ENCODE peak calls at places on chromosomes 13 and 19, in ten cellular contexts. V is H9, R is kidney epithelial cell, E is body of pancreas, M is GM13976, J is nephron progenitor cell, K is heart left ventricle, X is AG04449, C is fibroblast of pulmonary artery, Q is Caco-2. H is an unnamed sample.

GRCh38 chr19:41307090-41307875 is 2.7 kb upstream of the CCDC97 start:
- DNase-seq in V (no peak), C (no peak), M (no peak), E (no peak), Q (no peak), X (no peak), K (no peak), J (no peak), R (no peak), H (no peak)

GRCh38 chr13:109818136-109818535 is 31.8 kb upstream of the IRS2 start:
- DNase-seq in K (no peak), V (no peak), M (no peak), E (no peak), Q (no peak), X (no peak), R (no peak), J (no peak), C (no peak), H (no peak)

GRCh38 chr13:97460004-97460756 is 26.2 kb downstream of the RAP2A start:
- DNase-seq in M (peak), R (no peak), Q (no peak), E (no peak), J (no peak), V (no peak), C (peak), X (no peak), K (no peak), H (no peak)

GRCh38 chr13:27450921-27451461 is 627 bp upstream of the MTIF3 start:
- DNase-seq in C (peak), K (peak), R (peak), X (no peak), M (peak), V (no peak), J (peak), E (peak), Q (peak), H (peak)

GRCh38 chr19:2343289-2343982 is 15.0 kb downstream of the SPPL2B start:
- DNase-seq in E (no peak), Q (no peak), K (no peak), R (no peak), M (no peak), V (peak), J (no peak), C (no peak), X (no peak), H (no peak)

GRCh38 chr19:47275866-47276461 is 1.3 kb downstream of the INAFM1 start:
- DNase-seq in C (peak), J (no peak), Q (no peak), E (no peak), R (no peak), M (no peak), X (no peak), K (peak), V (no peak), H (no peak)

GRCh38 chr13:114004416-114005205 is 30.7 kb upstream of the C13orf46 start:
- DNase-seq in E (peak), J (no peak), Q (peak), C (peak), R (no peak), V (no peak), M (no peak), X (no peak), K (no peak), H (no peak)

GRCh38 chr13:70541451-70541850 is 433.2 kb upstream of the KLHL1 start:
- DNase-seq in J (no peak), K (no peak), E (no peak), C (no peak), X (no peak), V (no peak), M (no peak), Q (no peak), R (no peak), H (no peak)

GRCh38 chr19:7605490-7606222 is 10.0 kb downstream of the CAMSAP3 start:
- DNase-seq in V (peak), M (peak), R (no peak), E (no peak), J (peak), K (no peak), Q (peak), C (peak), X (no peak), H (no peak)

GRCh38 chr13:112510987-112511715 is 76.8 kb downstream of the TUBGCP3 start:
- DNase-seq in C (no peak), K (no peak), M (no peak), R (no peak), V (no peak), E (no peak), J (no peak), Q (no peak), X (no peak), H (no peak)

GRCh38 chr13:33610471-33611015 is 207.4 kb upstream of the RFC3 start:
- DNase-seq in M (no peak), E (no peak), R (no peak), C (peak), J (peak), V (peak), X (no peak), Q (no peak), K (peak), H (no peak)

GRCh38 chr13:85693889-85694511 is 105.2 kb downstream of the SLITRK6 start:
- DNase-seq in J (no peak), V (no peak), E (no peak), K (no peak), Q (no peak), X (no peak), R (no peak), M (no peak), C (no peak), H (no peak)

GRCh38 chr13:21395953-21396352 is 63.1 kb downstream of the ZDHHC20 start:
- DNase-seq in X (no peak), Q (no peak), C (no peak), E (no peak), M (no peak), R (no peak), J (no peak), K (no peak), V (no peak), H (no peak)

GRCh38 chr19:46546194-46546896 is 50.7 kb upstream of the PNMA8B start:
- DNase-seq in M (peak), Q (peak), E (peak), C (peak), V (peak), R (peak), J (peak), X (no peak), K (no peak), H (no peak)

GRCh38 chr13:111912453-111912866 is 154.5 kb upstream of the SOX1 start:
- DNase-seq in E (no peak), K (peak), M (no peak), C (no peak), J (no peak), Q (no peak), R (no peak), V (peak), X (no peak), H (no peak)

GRCh38 chr13:59843040-59843439 is 320.7 kb downstream of the DIAPH3 start:
- DNase-seq in K (no peak), X (no peak), E (no peak), C (no peak), R (no peak), J (no peak), M (no peak), Q (peak), V (no peak), H (no peak)

GRCh38 chr13:25406377-25406776 is 34.6 kb downstream of the ATP8A2 start:
- DNase-seq in E (no peak), M (no peak), V (peak), Q (peak), R (no peak), K (no peak), X (no peak), C (no peak), J (no peak), H (no peak)

GRCh38 chr19:35545855-35546381 is 492 bp downstream of the TMEM147 start:
- DNase-seq in M (peak), J (peak), Q (peak), V (no peak), E (peak), K (peak), R (no peak), C (no peak), X (no peak), H (no peak)

GRCh38 chr19:48629599-48630288 is 7.4 kb downstream of the DBP start:
- DNase-seq in R (no peak), Q (peak), J (peak), X (no peak), M (no peak), V (peak), C (peak), K (peak), E (no peak), H (no peak)

GRCh38 chr13:109009756-109010155 is 380.3 kb downstream of the MYO16 start:
- DNase-seq in C (no peak), J (no peak), X (no peak), R (no peak), Q (no peak), K (no peak), E (no peak), V (no peak), M (no peak), H (no peak)

GRCh38 chr13:113937073-113937472 is 36.8 kb downstream of the C13orf46 start:
- DNase-seq in X (no peak), Q (no peak), M (no peak), V (no peak), R (no peak), J (no peak), C (no peak), E (no peak), K (no peak), H (no peak)

GRCh38 chr19:47613165-47614146 is 4.5 kb downstream of the BICRA start:
- DNase-seq in E (no peak), V (peak), K (no peak), X (no peak), J (peak), Q (peak), C (peak), R (no peak), M (no peak), H (no peak)

GRCh38 chr19:45123440-45123850 is 30.5 kb downstream of the PPP1R37 start:
- DNase-seq in Q (peak), E (no peak), R (no peak), K (no peak), M (no peak), X (no peak), C (no peak), J (no peak), V (no peak), H (no peak)

GRCh38 chr19:33193864-33194362 is at the start of gene LRP3:
- DNase-seq in Q (peak), X (no peak), M (no peak), C (peak), E (peak), J (peak), K (peak), V (no peak), R (no peak), H (no peak)

GRCh38 chr19:39345956-39346355 is 3.7 kb downstream of the SAMD4B start:
- DNase-seq in J (no peak), M (no peak), V (no peak), Q (no peak), K (no peak), C (no peak), R (no peak), E (no peak), X (no peak), H (no peak)
- TF ChIP-seq CTCF in J (no peak), M (no peak), V (peak), Q (no peak), K (no peak), C (no peak), R (peak), E (no peak), X (no peak), H (peak)

GRCh38 chr19:10332965-10333757 is at the start of gene RAVER1:
- DNase-seq in R (peak), Q (peak), E (peak), M (peak), C (peak), X (peak), K (peak), J (peak), V (peak), H (peak)

GRCh38 chr19:10335149-10336053 is 2.1 kb upstream of the RAVER1 start:
- DNase-seq in R (no peak), Q (no peak), E (no peak), V (peak), K (no peak), X (no peak), C (no peak), J (peak), M (no peak), H (no peak)

GRCh38 chr19:10333758-10334339 is 520 bp upstream of the RAVER1 start:
- DNase-seq in C (peak), J (peak), V (no peak), K (no peak), M (no peak), X (no peak), R (no peak), Q (no peak), E (no peak), H (no peak)

GRCh38 chr19:10332158-10332964 is 968 bp downstream of the RAVER1 start:
- DNase-seq in V (no peak), Q (peak), M (no peak), E (no peak), K (no peak), C (no peak), X (no peak), J (no peak), R (no peak), H (no peak)

DNA sequence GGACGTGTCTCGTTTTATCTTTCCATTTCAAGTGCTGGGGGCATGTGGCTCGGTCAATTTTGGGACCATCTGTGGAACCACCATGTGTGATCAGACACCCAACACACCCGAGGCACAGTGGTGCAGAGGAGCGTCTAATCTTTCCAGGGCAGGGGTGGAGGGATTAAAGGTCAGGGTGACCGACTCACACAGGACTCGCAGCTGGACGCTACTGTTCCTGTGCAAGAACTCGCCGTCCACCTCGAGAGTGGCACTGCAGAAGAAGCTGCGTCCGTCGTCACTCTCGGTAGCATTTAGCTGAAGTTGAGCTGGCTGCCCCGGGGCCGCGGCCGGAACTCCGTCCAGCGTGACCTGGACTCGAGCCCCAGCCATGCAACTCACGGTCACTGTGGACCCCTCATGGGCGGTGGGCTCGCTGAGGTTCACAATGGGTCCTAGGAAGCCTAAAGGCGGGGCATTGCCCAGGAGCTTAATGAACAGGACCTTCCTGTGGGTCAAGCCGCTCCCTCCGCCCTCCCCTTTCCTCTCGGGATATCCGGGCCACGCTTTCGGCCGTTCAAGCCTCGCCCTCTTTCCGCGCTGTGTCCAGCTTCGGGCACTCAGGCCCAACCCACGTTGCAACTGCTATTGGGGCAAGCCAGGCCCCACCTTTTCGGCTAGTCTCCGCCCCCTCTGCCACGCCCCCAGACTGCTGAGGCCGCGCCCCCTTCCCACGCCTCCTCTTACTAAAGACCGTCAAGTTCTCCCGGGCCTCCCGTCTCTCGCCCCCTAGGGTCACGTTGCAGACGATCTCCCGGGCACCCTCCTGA is 1.2 kb upstream of the RAVER1 start:
- DNase-seq in E (peak), C (peak), Q (peak), V (peak), K (peak), R (peak), M (no peak), J (peak), X (peak), H (peak)
- TF ChIP-seq CTCF in E (peak), C (peak), Q (peak), V (no peak), K (no peak), R (no peak), M (no peak), J (no peak), X (peak), H (peak)

GRCh38 chr13:29562762-29563161 is 32.7 kb downstream of the SLC7A1 start:
- DNase-seq in X (no peak), J (no peak), C (no peak), E (no peak), M (no peak), R (no peak), V (no peak), Q (no peak), K (no peak), H (no peak)

GRCh38 chr13:29566864-29567263 is 28.6 kb downstream of the SLC7A1 start:
- DNase-seq in C (no peak), E (no peak), X (no peak), Q (no peak), J (no peak), R (no peak), M (no peak), K (no peak), V (no peak), H (no peak)

GRCh38 chr13:29566206-29566605 is 29.3 kb downstream of the SLC7A1 start:
- DNase-seq in M (no peak), Q (no peak), R (no peak), V (no peak), E (no peak), J (no peak), X (no peak), C (no peak), K (no peak), H (no peak)

GRCh38 chr13:29563941-29564340 is 31.5 kb downstream of the SLC7A1 start:
- DNase-seq in K (no peak), V (no peak), X (no peak), E (no peak), J (no peak), M (no peak), C (no peak), Q (no peak), R (no peak), H (no peak)

DNA sequence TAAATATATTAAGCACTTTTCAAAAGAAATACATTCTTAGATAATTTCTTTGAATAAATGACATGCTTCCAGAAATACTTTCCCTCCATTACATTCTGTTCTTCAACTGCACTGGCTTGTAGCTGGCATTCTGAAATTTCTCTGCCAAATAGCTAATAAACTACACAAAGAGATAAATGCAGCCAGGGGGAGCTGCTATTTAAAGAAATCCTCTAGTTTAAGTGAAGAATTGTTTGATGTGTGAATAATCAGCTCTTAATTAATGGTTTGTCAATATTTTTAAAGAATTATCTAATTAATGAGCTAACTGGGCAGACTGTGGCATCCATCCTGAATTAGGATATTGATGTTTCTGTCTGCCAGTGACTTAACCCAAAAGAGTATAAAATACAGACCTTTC is 30.7 kb downstream of the SLC7A1 start:
- DNase-seq in M (no peak), C (no peak), K (no peak), X (no peak), R (no peak), V (no peak), Q (no peak), E (no peak), J (no peak), H (no peak)
- TF ChIP-seq CTCF in M (no peak), C (no peak), K (no peak), X (no peak), R (peak), V (no peak), Q (no peak), E (peak), J (no peak), H (peak)

GRCh38 chr19:961866-962620 is 22.1 kb upstream of the WDR18 start:
- DNase-seq in V (no peak), J (no peak), M (no peak), X (no peak), K (no peak), R (no peak), C (no peak), Q (peak), E (no peak), H (no peak)

GRCh38 chr19:958967-959685 is 25.0 kb upstream of the WDR18 start:
- DNase-seq in M (no peak), E (no peak), C (peak), X (no peak), J (no peak), K (no peak), Q (no peak), V (no peak), R (peak), H (no peak)

GRCh38 chr19:960601-960938 is 23.6 kb upstream of the WDR18 start:
- DNase-seq in X (no peak), V (no peak), K (no peak), R (no peak), M (no peak), E (no peak), C (no peak), J (no peak), Q (no peak), H (no peak)

GRCh38 chr19:962683-963385 is 21.3 kb upstream of the WDR18 start:
- DNase-seq in E (no peak), Q (no peak), M (no peak), X (no peak), K (no peak), J (no peak), V (no peak), R (no peak), C (no peak), H (no peak)

DNA sequence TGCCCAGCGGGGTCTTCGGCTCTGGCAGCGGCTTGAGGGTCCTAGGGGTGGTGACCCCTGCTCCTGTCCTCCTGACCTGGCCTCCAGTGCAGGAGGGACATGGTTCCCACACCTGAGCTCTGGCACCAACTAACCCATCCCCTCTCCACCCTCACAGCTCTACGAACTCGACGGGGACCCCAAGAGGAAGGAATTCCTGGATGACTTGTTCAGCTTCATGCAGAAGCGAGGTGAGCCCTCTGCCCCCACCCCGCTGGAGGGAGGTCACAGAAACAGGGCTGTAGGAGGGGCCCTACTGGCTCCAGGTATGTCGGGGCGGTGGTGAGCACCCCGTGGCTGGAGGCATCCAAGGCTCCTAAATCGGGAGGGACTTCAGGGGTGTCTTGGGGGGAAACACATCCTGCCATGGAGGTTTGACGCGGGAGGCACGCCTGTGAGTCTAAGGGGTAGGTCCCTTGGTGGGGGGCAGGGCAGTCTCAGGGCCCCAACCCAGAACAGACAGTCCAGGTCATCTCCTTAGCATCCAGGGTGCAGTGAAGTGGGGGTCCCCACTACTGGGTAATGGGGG is 24.1 kb upstream of the WDR18 start:
- DNase-seq in R (no peak), V (peak), J (no peak), X (no peak), E (no peak), M (no peak), Q (peak), K (no peak), C (no peak), H (no peak)
- TF ChIP-seq CTCF in R (peak), V (peak), J (no peak), X (no peak), E (no peak), M (no peak), Q (peak), K (no peak), C (no peak), H (no peak)

GRCh38 chr13:24288870-24289269 is 20.5 kb upstream of the C1QTNF9 start:
- DNase-seq in K (no peak), C (no peak), J (no peak), M (no peak), V (no peak), X (no peak), Q (no peak), E (no peak), R (no peak), H (peak)
- TF ChIP-seq CTCF in K (no peak), C (no peak), J (no peak), M (no peak), V (no peak), X (no peak), Q (no peak), E (no peak), R (no peak), H (no peak)

GRCh38 chr19:23075031-23075733 is 41.6 kb upstream of the ZNF730 start:
- DNase-seq in R (peak), Q (peak), E (peak), J (peak), V (peak), X (no peak), M (peak), C (peak), K (peak), H (no peak)
- TF ChIP-seq CTCF in R (no peak), Q (no peak), E (no peak), J (no peak), V (no peak), X (no peak), M (no peak), C (no peak), K (no peak), H (no peak)